ENCODE peak calls at places on chromosomes 13 and 19, in four cellular contexts. One of them, this sample, is unnamed.

GRCh38 chr13:94415484-94415883 is 64.0 kb downstream of the DCT start:
- DNase-seq in upper lobe of left lung: no peak
- DNase-seq in thyroid gland: no peak
- DNase-seq in left ventricle myocardium inferior: no peak
- DNase-seq in this sample: no peak

GRCh38 chr19:10412257-10412977 is 7.9 kb upstream of the PDE4A start:
- DNase-seq in upper lobe of left lung: no peak
- DNase-seq in thyroid gland: no peak
- DNase-seq in left ventricle myocardium inferior: no peak
- DNase-seq in this sample: no peak

GRCh38 chr19:6216996-6217751 is 62.6 kb downstream of the MLLT1 start:
- DNase-seq in upper lobe of left lung: peak
- DNase-seq in thyroid gland: peak
- DNase-seq in left ventricle myocardium inferior: no peak
- DNase-seq in this sample: peak

GRCh38 chr19:5564930-5565329 is 2.8 kb downstream of the TINCR start:
- DNase-seq in upper lobe of left lung: no peak
- DNase-seq in thyroid gland: no peak
- DNase-seq in left ventricle myocardium inferior: no peak
- DNase-seq in this sample: no peak

GRCh38 chr13:44879452-44880058 is 109.7 kb downstream of the NUFIP1 start:
- DNase-seq in upper lobe of left lung: no peak
- DNase-seq in thyroid gland: no peak
- DNase-seq in left ventricle myocardium inferior: no peak
- DNase-seq in this sample: no peak

GRCh38 chr19:49331616-49332055 is 3.6 kb upstream of the CD37 start:
- DNase-seq in upper lobe of left lung: no peak
- DNase-seq in thyroid gland: peak
- DNase-seq in left ventricle myocardium inferior: no peak
- DNase-seq in this sample: no peak

GRCh38 chr19:15831626-15832025 is 16.2 kb upstream of the OR10H1 start:
- DNase-seq in upper lobe of left lung: no peak
- DNase-seq in thyroid gland: no peak
- DNase-seq in left ventricle myocardium inferior: no peak
- DNase-seq in this sample: no peak

GRCh38 chr19:29098863-29099481 is 114.0 kb downstream of the UQCRFS1 start:
- DNase-seq in upper lobe of left lung: peak
- DNase-seq in thyroid gland: peak
- DNase-seq in left ventricle myocardium inferior: peak
- DNase-seq in this sample: no peak

GRCh38 chr19:57888494-57889231 is at the start of gene ZNF814:
- DNase-seq in upper lobe of left lung: peak
- DNase-seq in thyroid gland: peak
- DNase-seq in left ventricle myocardium inferior: peak
- DNase-seq in this sample: peak
- TF ChIP-seq CTCF in upper lobe of left lung: no peak
- TF ChIP-seq CTCF in thyroid gland: peak
- TF ChIP-seq CTCF in left ventricle myocardium inferior: peak
- TF ChIP-seq CTCF in this sample: no peak

DNA sequence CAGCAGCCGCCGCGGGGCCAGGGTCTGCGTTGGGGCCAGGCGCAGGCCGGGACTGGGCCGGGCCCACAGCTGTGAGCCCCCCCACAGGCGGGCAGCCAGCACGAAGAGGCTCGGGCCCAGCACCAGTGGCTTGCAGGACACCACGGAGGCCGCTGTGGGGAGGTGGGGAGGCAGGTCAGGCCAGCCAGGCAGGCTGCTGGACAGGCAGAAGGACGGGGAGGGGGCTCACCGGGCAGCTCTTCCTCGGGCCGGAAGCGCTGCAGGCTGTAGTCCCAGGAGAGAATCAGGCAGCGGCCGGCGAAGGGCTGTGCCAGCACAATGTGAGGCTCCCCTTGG is 8.3 kb downstream of the LGI4 start:
- DNase-seq in upper lobe of left lung: peak
- DNase-seq in thyroid gland: no peak
- DNase-seq in left ventricle myocardium inferior: no peak
- DNase-seq in this sample: no peak
- H3K4me3 ChIP-seq in upper lobe of left lung: no peak
- H3K4me3 ChIP-seq in thyroid gland: no peak
- H3K4me3 ChIP-seq in left ventricle myocardium inferior: peak
- H3K4me3 ChIP-seq in this sample: no peak

DNA sequence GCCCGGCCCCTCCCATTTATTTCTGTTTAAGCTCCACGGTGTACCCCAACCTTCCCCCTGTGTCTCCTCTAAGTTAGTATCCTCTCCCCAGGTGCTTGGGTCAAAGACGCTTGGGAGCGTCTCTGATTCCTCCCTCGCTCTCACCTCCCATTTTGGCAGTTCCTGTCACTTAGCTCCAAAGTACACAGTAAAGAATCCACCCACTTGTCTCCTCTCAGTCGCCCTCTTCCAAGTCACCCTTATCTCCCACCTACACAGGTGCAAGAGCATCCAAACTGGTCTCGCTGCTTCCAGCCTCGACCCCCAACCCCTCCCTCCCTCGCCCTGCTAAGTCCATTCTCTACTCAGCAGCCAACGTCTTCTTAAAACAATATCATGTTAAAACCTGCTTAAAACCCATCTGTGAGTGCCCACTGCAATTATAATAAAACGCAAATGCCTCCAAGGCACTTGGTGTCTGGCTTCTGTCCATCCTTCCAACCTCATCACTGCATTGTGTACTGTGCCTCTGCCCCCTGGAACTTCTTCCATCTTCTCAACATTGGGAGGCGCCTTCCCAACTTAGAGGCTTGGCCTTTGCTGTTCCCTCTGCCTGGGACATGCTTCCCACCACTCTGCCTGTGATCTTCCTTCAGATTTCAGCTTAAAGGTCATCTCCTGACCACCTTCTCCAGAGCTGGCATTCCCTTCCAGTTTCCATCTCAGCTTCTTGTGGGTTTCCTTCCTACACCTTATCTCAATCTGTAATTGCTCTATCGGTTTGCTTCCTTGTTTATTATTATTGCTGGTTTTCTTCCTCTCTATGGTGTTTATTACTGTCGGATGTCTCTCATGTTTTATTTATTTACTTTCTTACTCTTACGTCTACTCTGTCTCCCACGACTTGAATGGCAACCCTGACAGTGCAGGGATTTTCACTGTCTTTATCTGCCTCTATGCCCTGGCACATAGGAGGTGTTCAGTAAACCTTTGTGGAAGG is 9.5 kb upstream of the KLK14 start:
- DNase-seq in upper lobe of left lung: no peak
- DNase-seq in thyroid gland: no peak
- DNase-seq in left ventricle myocardium inferior: no peak
- DNase-seq in this sample: no peak
- TF ChIP-seq CTCF in upper lobe of left lung: no peak
- TF ChIP-seq CTCF in thyroid gland: no peak
- TF ChIP-seq CTCF in left ventricle myocardium inferior: no peak
- TF ChIP-seq CTCF in this sample: no peak

GRCh38 chr19:41222240-41222639 is 3.2 kb downstream of the AXL start:
- DNase-seq in upper lobe of left lung: no peak
- DNase-seq in thyroid gland: no peak
- DNase-seq in left ventricle myocardium inferior: no peak
- DNase-seq in this sample: no peak

GRCh38 chr19:41218615-41219507 is at the start of gene AXL:
- DNase-seq in upper lobe of left lung: peak
- DNase-seq in thyroid gland: peak
- DNase-seq in left ventricle myocardium inferior: peak
- DNase-seq in this sample: no peak

GRCh38 chr19:41219924-41220567 is 1.0 kb downstream of the AXL start:
- DNase-seq in upper lobe of left lung: peak
- DNase-seq in thyroid gland: no peak
- DNase-seq in left ventricle myocardium inferior: peak
- DNase-seq in this sample: no peak

GRCh38 chr19:41223431-41224234 is 4.6 kb downstream of the AXL start:
- DNase-seq in upper lobe of left lung: no peak
- DNase-seq in thyroid gland: no peak
- DNase-seq in left ventricle myocardium inferior: no peak
- DNase-seq in this sample: no peak

GRCh38 chr19:41221514-41222205 is 2.6 kb downstream of the AXL start:
- DNase-seq in upper lobe of left lung: peak
- DNase-seq in thyroid gland: no peak
- DNase-seq in left ventricle myocardium inferior: no peak
- DNase-seq in this sample: no peak
- H3K4me3 ChIP-seq in upper lobe of left lung: no peak
- H3K4me3 ChIP-seq in thyroid gland: no peak
- H3K4me3 ChIP-seq in left ventricle myocardium inferior: no peak
- H3K4me3 ChIP-seq in this sample: no peak

GRCh38 chr13:59343993-59344780 is 819.5 kb downstream of the DIAPH3 start:
- DNase-seq in upper lobe of left lung: no peak
- DNase-seq in thyroid gland: no peak
- DNase-seq in left ventricle myocardium inferior: no peak
- DNase-seq in this sample: peak
- TF ChIP-seq CTCF in upper lobe of left lung: no peak
- TF ChIP-seq CTCF in thyroid gland: no peak
- TF ChIP-seq CTCF in left ventricle myocardium inferior: no peak
- TF ChIP-seq CTCF in this sample: no peak

GRCh38 chr19:31317098-31317497 is 32.1 kb downstream of the TSHZ3 start:
- DNase-seq in upper lobe of left lung: peak
- DNase-seq in thyroid gland: no peak
- DNase-seq in left ventricle myocardium inferior: no peak
- DNase-seq in this sample: no peak
- H3K4me3 ChIP-seq in upper lobe of left lung: no peak
- H3K4me3 ChIP-seq in thyroid gland: no peak
- H3K4me3 ChIP-seq in left ventricle myocardium inferior: peak
- H3K4me3 ChIP-seq in this sample: no peak

GRCh38 chr19:52099497-52100138 is 4.1 kb upstream of the ZNF841 start:
- DNase-seq in upper lobe of left lung: no peak
- DNase-seq in thyroid gland: no peak
- DNase-seq in left ventricle myocardium inferior: no peak
- DNase-seq in this sample: no peak
- TF ChIP-seq CTCF in upper lobe of left lung: no peak
- TF ChIP-seq CTCF in thyroid gland: no peak
- TF ChIP-seq CTCF in left ventricle myocardium inferior: no peak
- TF ChIP-seq CTCF in this sample: no peak

DNA sequence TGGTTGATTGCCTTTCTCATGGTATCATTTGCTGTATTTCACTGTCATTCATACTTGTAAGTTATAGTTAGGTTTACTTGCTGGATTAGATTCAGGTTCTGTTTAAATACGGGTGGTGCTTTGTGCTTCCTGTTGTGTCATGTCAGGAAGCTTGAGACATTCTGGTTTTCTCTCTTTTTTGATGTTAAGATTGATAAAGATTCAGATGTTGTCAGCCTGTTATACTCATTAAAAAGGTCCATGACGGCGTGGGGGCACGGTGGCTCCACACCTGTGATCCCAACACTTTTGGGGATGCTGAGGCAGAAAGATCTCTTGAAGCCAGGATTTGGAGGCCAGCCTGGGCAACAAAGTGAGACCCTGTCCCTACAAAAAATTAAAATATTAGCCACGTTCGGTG is 45.7 kb downstream of the NAA16 start:
- DNase-seq in upper lobe of left lung: no peak
- DNase-seq in thyroid gland: no peak
- DNase-seq in left ventricle myocardium inferior: no peak
- DNase-seq in this sample: no peak
- H3K4me3 ChIP-seq in upper lobe of left lung: no peak
- H3K4me3 ChIP-seq in thyroid gland: no peak
- H3K4me3 ChIP-seq in left ventricle myocardium inferior: no peak
- H3K4me3 ChIP-seq in this sample: no peak

DNA sequence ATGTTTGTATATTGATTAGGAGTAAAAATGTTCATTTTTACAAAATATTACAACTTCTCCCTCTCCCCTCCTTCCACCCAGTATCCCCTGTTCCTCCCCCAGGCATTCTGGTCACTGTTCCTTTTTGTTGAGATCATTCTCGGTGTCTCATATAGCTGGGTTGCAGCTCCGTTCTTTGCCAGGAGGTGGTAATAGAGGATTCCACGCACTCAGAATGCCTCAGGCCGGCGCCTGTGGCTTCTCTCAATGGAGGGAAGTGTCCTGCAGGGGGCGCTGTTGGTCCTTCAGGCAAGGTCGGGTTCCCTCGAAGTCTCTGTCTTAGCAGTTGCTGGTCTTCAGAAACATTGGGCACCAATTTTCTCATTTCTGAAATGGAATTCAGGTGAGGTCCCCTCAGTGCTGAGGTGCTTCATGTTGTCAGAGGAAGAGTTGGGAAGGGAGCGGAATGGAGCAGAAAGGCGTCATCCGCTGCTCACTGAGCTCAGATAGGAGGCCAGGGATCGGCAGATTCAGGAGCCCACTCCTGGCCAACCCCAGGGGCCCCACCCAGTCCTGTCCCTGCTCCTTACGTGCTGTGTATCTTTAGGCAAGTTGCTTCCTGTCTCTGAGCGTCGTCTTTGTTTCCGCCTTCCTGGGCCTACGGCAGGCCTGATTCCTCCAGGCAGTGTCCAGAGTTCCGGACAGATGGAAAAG is 10.3 kb upstream of the GARIN5A start:
- DNase-seq in upper lobe of left lung: no peak
- DNase-seq in thyroid gland: no peak
- DNase-seq in left ventricle myocardium inferior: no peak
- DNase-seq in this sample: no peak
- TF ChIP-seq CTCF in upper lobe of left lung: peak
- TF ChIP-seq CTCF in thyroid gland: no peak
- TF ChIP-seq CTCF in left ventricle myocardium inferior: peak
- TF ChIP-seq CTCF in this sample: no peak

GRCh38 chr13:51280379-51280940 is 58.3 kb downstream of the FAM124A start:
- DNase-seq in upper lobe of left lung: peak
- DNase-seq in thyroid gland: no peak
- DNase-seq in left ventricle myocardium inferior: no peak
- DNase-seq in this sample: no peak
- H3K4me3 ChIP-seq in upper lobe of left lung: no peak
- H3K4me3 ChIP-seq in thyroid gland: no peak
- H3K4me3 ChIP-seq in left ventricle myocardium inferior: no peak
- H3K4me3 ChIP-seq in this sample: no peak

This sample was measured in pancreas.